ENCODE peak calls at places on chromosomes 7 and 10, in eight cellular contexts. Q is spleen; O is right atrium auricular region; F is cardiac muscle cell; X is body of pancreas; S is CD8-positive, alpha-beta memory T cell; Z is aorta; N is SK-N-SH. E is an unnamed sample. For H3K36me3, the result is how much of the 10 kb centered on the place peaks cover.

GRCh38 chr10:49280001-49280408 is 19.0 kb upstream of the C10orf71 start:
- DNase-seq in Q (no peak), O (no peak), F (no peak), X (no peak), S (no peak), Z (peak), N (no peak), E (no peak)

GRCh38 chr10:89373916-89374711 is 3.7 kb upstream of the IFIT1B start:
- DNase-seq in Q (no peak), O (peak), F (no peak), X (peak), S (no peak), Z (peak), N (peak), E (peak)

GRCh38 chr10:117541405-117541908 is 1.1 kb upstream of the EMX2 start:
- DNase-seq in Q (no peak), O (peak), F (no peak), X (no peak), S (no peak), Z (no peak), N (no peak), E (no peak)

GRCh38 chr7:64890761-64891666 is 12.1 kb upstream of the ZNF273 start:
- DNase-seq in Q (no peak), O (no peak), F (no peak), X (no peak), S (no peak), Z (no peak), N (no peak), E (no peak)

GRCh38 chr10:44860811-44861751 is 50.1 kb upstream of the TMEM72 start:
- DNase-seq in Q (no peak), O (peak), F (no peak), X (no peak), S (no peak), Z (peak), N (no peak), E (peak)

GRCh38 chr10:97882142-97883091 is 32.8 kb downstream of the GOLGA7B start:
- DNase-seq in Q (peak), O (no peak), F (no peak), X (peak), S (no peak), Z (peak), N (no peak), E (peak)

GRCh38 chr10:62050941-62051433 is 149.5 kb downstream of the ARID5B start:
- DNase-seq in Q (no peak), O (peak), F (peak), X (peak), S (peak), Z (peak), N (no peak), E (peak)

GRCh38 chr7:157849726-157850125 is 512.9 kb downstream of the DNAJB6 start:
- DNase-seq in Q (no peak), O (no peak), F (no peak), X (no peak), S (no peak), Z (no peak), N (no peak), E (no peak)

GRCh38 chr10:77715081-77715480 is 77.5 kb upstream of the KCNMA1 start:
- DNase-seq in Q (no peak), O (no peak), F (no peak), X (no peak), S (no peak), Z (no peak), N (no peak), E (peak)

GRCh38 chr7:82851126-82851525 is 311.6 kb downstream of the PCLO start:
- DNase-seq in Q (no peak), O (no peak), F (no peak), X (no peak), S (no peak), Z (no peak), N (no peak), E (no peak)

GRCh38 chr7:93717217-93717900 is 142.8 kb upstream of the CALCR start:
- DNase-seq in Q (no peak), O (no peak), F (no peak), X (no peak), S (no peak), Z (no peak), N (no peak), E (no peak)

GRCh38 chr10:44993922-44994751 is 6.6 kb upstream of the ZNF22 start:
- DNase-seq in Q (no peak), O (no peak), F (no peak), X (no peak), S (no peak), Z (peak), N (no peak), E (no peak)

GRCh38 chr10:62738916-62739315 is 65.6 kb upstream of the ADO start:
- DNase-seq in Q (no peak), O (no peak), F (no peak), X (no peak), S (no peak), Z (no peak), N (no peak), E (no peak)

GRCh38 chr7:95921543-95921942 is 149.2 kb downstream of the DYNC1I1 start:
- DNase-seq in Q (no peak), O (no peak), F (no peak), X (no peak), S (no peak), Z (no peak), N (no peak), E (no peak)

GRCh38 chr7:70776627-70777101 is 355.3 kb upstream of the GALNT17 start:
- DNase-seq in Q (no peak), O (no peak), F (no peak), X (no peak), S (no peak), Z (no peak), N (no peak), E (no peak)

GRCh38 chr10:29709484-29710002 is 74.8 kb upstream of the SVIL start:
- DNase-seq in Q (no peak), O (no peak), F (no peak), X (no peak), S (no peak), Z (no peak), N (no peak), E (no peak)

GRCh38 chr7:47947355-47947749 is 914 bp downstream of the PKD1L1 start:
- DNase-seq in Q (no peak), O (no peak), F (no peak), X (no peak), S (no peak), Z (no peak), N (no peak), E (no peak)
- H3K27ac ChIP-seq in Q (no peak), O (peak), F (no peak), X (no peak), S (no peak), Z (no peak), N (no peak), E (no peak)

GRCh38 chr7:24573554-24574338 is 494 bp downstream of the PALS2 start:
- DNase-seq in Q (peak), O (peak), F (peak), X (peak), S (peak), Z (peak), N (peak), E (peak)
- H3K36me3 ChIP-seq in Q (under half), O (under half), F (under half), X (under half), S (under half), Z (under half), N (under half), E (under half)

GRCh38 chr7:27200761-27201230 is 905 bp upstream of the HOXA13 start:
- DNase-seq in Q (no peak), O (no peak), F (no peak), X (no peak), S (no peak), Z (no peak), N (no peak), E (no peak)
- H3K4me3 ChIP-seq in Q (peak), O (no peak), F (no peak), X (no peak), S (no peak), Z (no peak), N (peak), E (peak)

DNA sequence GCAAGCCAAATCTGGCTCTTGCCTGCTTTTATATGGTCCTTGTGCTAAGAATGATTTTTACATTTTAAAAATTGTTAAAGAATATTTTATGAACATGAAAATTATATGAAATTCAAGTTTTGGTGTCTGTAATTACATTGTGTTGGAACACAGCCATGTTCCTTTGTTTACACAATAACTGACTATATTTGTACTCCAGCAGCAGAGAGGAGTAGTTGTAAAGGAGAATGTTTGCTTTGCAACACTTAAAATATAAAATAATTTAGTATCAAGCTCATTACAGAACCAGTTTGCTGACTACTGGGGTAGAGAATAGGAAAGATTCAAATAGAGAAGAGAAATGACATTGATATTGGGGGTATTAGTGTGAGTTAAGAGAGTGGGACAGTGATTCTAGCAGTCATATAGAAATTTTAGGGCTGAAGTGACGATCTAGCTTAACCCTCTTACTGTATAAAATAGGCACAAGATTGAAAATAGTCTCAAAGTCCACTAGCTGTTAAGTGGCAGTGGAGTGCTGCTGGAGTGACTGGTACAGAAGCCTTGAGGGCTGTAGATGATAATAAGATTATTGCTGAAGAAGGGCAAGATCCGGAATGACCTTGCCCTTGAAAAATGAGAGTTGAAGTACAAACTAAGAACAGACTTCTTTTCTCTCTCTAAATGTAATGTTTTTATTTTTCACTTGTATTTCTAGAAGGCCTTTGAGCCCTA is 28.2 kb downstream of the SGPL1 start:
- DNase-seq in Q (no peak), O (no peak), F (peak), X (no peak), S (no peak), Z (no peak), N (no peak), E (no peak)
- H3K27ac ChIP-seq in Q (no peak), O (no peak), F (peak), X (no peak), S (no peak), Z (no peak), N (no peak), E (no peak)

E was measured in PC-9.